ENCODE peak calls at places on chromosomes 3 and 15, in seven cellular contexts. H, O, G, U, L, M and R are unnamed samples.

GRCh38 chr15:95086543-95087252 is 855.3 kb downstream of the MCTP2 start:
- DNase-seq in H (peak; percentile 62), O (no peak), G (no peak), U (no peak), L (no peak), M (no peak), R (no peak)

GRCh38 chr3:127394031-127394430 is 106.2 kb upstream of the PRR20G start:
- DNase-seq in H (no peak), O (no peak), G (no peak), U (no peak), L (no peak), M (no peak), R (no peak)

GRCh38 chr3:53198256-53198977 is 37.4 kb downstream of the PRKCD start:
- DNase-seq in H (no peak), O (no peak), G (no peak), U (no peak), L (no peak), M (no peak), R (no peak)

GRCh38 chr15:62569460-62570404 is 404.6 kb upstream of the C2CD4B start:
- DNase-seq in H (peak; percentile 38), O (no peak), G (no peak), U (peak; percentile 83), L (peak; percentile 92), M (peak; percentile 96), R (no peak)

GRCh38 chr3:193665370-193665989 is 72.5 kb downstream of the OPA1 start:
- DNase-seq in H (peak; percentile 55), O (no peak), G (no peak), U (peak; percentile 36), L (peak; percentile 63), M (no peak), R (peak; percentile 2)

GRCh38 chr3:43473228-43473627 is 148.6 kb downstream of the ANO10 start:
- DNase-seq in H (no peak), O (no peak), G (no peak), U (no peak), L (no peak), M (no peak), R (peak; percentile 94)

GRCh38 chr3:173135059-173135458 is 6.0 kb downstream of the SPATA16 start:
- DNase-seq in H (peak; percentile 8), O (no peak), G (no peak), U (no peak), L (peak; percentile 34), M (no peak), R (no peak)

GRCh38 chr3:4042070-4042469 is 242.8 kb downstream of the LRRN1 start:
- DNase-seq in H (no peak), O (no peak), G (no peak), U (no peak), L (no peak), M (no peak), R (no peak)

GRCh38 chr15:39695793-39696192 is 86.8 kb downstream of the FSIP1 start:
- DNase-seq in H (no peak), O (no peak), G (no peak), U (no peak), L (no peak), M (no peak), R (peak; percentile 6)

GRCh38 chr3:14047027-14047426 is 77.6 kb downstream of the CHCHD4 start:
- DNase-seq in H (no peak), O (no peak), G (no peak), U (no peak), L (no peak), M (no peak), R (no peak)

GRCh38 chr3:128488636-128488994 is 4.4 kb downstream of the GATA2 start:
- DNase-seq in H (no peak), O (peak; percentile 69), G (no peak), U (no peak), L (peak; percentile 42), M (no peak), R (no peak)

GRCh38 chr15:68640791-68641331 is 62.1 kb downstream of the CORO2B start:
- DNase-seq in H (peak; percentile 92), O (peak; percentile 42), G (no peak), U (no peak), L (no peak), M (no peak), R (no peak)

GRCh38 chr3:100896994-100897393 is 96.2 kb downstream of the ABI3BP start:
- DNase-seq in H (no peak), O (no peak), G (no peak), U (no peak), L (no peak), M (no peak), R (no peak)

GRCh38 chr15:39131605-39132004 is 449.3 kb upstream of the THBS1 start:
- DNase-seq in H (peak; percentile 72), O (no peak), G (no peak), U (no peak), L (peak; percentile 86), M (no peak), R (peak; percentile 50)

GRCh38 chr3:38084019-38084968 is 45.3 kb downstream of the DLEC1 start:
- DNase-seq in H (no peak), O (peak; percentile 26), G (no peak), U (peak; percentile 20), L (peak; percentile 62), M (no peak), R (no peak)

GRCh38 chr15:42184313-42184712 is 23.8 kb downstream of the VPS39 start:
- DNase-seq in H (no peak), O (no peak), G (no peak), U (no peak), L (no peak), M (no peak), R (peak; percentile 13)

GRCh38 chr15:31271224-31271635 is 55.4 kb upstream of the KLF13 start:
- DNase-seq in H (no peak), O (no peak), G (no peak), U (no peak), L (no peak), M (no peak), R (no peak)

GRCh38 chr3:13276438-13277129 is 143.5 kb downstream of the NUP210 start:
- DNase-seq in H (no peak), O (no peak), G (no peak), U (no peak), L (no peak), M (peak; percentile 23), R (no peak)

GRCh38 chr15:56996746-56997470 is 78.5 kb downstream of the TCF12 start:
- DNase-seq in H (no peak), O (no peak), G (no peak), U (no peak), L (no peak), M (no peak), R (no peak)

GRCh38 chr15:74626336-74626735 is 10.7 kb downstream of the CLK3 start:
- DNase-seq in H (no peak), O (no peak), G (no peak), U (no peak), L (no peak), M (no peak), R (no peak)

GRCh38 chr3:64675848-64676247 is 12.0 kb downstream of the ADAMTS9 start:
- DNase-seq in H (no peak), O (peak; percentile 53), G (no peak), U (no peak), L (no peak), M (no peak), R (no peak)

GRCh38 chr3:71035886-71036285 is 547.6 kb downstream of the FOXP1 start:
- DNase-seq in H (no peak), O (no peak), G (no peak), U (no peak), L (no peak), M (no peak), R (no peak)

GRCh38 chr3:190697502-190697830 is 165.0 kb downstream of the GMNC start:
- DNase-seq in H (no peak), O (no peak), G (no peak), U (no peak), L (no peak), M (no peak), R (no peak)

GRCh38 chr3:161104561-161105551 is at the start of gene B3GALNT1:
- DNase-seq in H (peak; percentile 37), O (peak; percentile 72), G (peak; percentile 45), U (peak; percentile 16), L (peak; percentile 65), M (peak; percentile 24), R (peak; percentile 48)

GRCh38 chr15:101068961-101069734 is 150.0 kb downstream of the LRRK1 start:
- DNase-seq in H (peak; percentile 61), O (no peak), G (peak; percentile 79), U (no peak), L (no peak), M (no peak), R (peak; percentile 97)

GRCh38 chr3:17847156-17847555 is 104.7 kb upstream of the TBC1D5 start:
- DNase-seq in H (no peak), O (no peak), G (no peak), U (no peak), L (no peak), M (no peak), R (no peak)

GRCh38 chr3:17846466-17846865 is 104.0 kb upstream of the TBC1D5 start:
- DNase-seq in H (peak; percentile 9), O (no peak), G (no peak), U (no peak), L (peak; percentile 45), M (no peak), R (no peak)

DNA sequence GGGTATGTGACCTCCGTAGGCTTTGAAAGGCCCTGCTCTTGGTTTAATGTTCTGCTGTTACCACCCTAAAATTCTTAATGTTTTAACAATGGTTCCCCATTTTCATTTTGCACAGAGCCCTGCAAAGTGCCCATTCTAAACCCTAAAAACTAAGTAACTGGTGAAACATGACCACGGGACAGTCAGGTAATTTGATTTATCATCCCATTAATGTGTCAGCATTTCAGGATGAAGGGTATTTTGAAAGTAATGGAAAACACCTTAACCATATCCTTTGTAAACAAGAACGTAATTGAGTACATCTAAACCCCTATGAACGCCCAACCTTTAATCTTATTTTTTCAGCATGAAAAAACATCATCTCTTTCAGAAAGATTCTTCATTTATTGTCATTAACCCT is 164.9 kb upstream of the IL12A start:
- DNase-seq in H (no peak), O (no peak), G (no peak), U (no peak), L (peak; percentile 32), M (no peak), R (no peak)
- H3K4me3 ChIP-seq in H (no peak overlapping the region), O (no peak overlapping the region), G (no peak overlapping the region), U (no peak overlapping the region), L (no peak overlapping the region), M (no peak overlapping the region), R (no peak overlapping the region)

GRCh38 chr3:114214542-114215341 is 22.6 kb downstream of the ZNF80 start:
- DNase-seq in H (no peak), O (no peak), G (no peak), U (peak; percentile 65), L (no peak), M (no peak), R (no peak)
- H3K4me3 ChIP-seq in H (no peak overlapping the region), O (peak overlapping the region; percentile 62), G (no peak overlapping the region), U (peak overlapping the region; percentile 10), L (no peak overlapping the region), M (no peak overlapping the region), R (no peak overlapping the region)

GRCh38 chr3:49121244-49121671 is 635 bp upstream of the USP19 start:
- DNase-seq in H (no peak), O (no peak), G (no peak), U (no peak), L (no peak), M (no peak), R (no peak)
- H3K4me3 ChIP-seq in H (no peak overlapping the region), O (no peak overlapping the region), G (peak overlapping the region; percentile 61), U (peak overlapping the region; percentile 82), L (peak overlapping the region; percentile 85), M (peak overlapping the region; percentile 83), R (peak overlapping the region; percentile 25)

DNA sequence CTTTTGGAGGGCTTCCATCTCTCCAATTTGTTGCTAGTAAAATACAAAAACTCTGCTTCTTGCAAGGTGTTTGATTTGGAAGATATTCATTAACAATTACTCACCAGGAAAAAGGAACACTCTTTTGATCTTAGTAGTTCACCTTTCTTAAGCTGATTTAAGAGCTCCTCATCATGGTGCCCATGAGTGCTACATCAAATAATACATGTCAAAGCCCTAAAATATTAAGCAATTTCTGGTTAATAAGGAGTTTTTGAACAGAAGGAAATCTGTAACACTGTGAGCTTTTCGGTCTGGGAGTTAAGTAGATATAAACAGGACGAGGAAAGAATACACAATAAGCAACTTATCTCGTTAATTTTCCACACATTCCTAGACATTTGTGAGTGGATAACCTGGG is 83.9 kb upstream of the DCBLD2 start:
- DNase-seq in H (peak; percentile 77), O (no peak), G (no peak), U (no peak), L (peak; percentile 56), M (no peak), R (no peak)
- H3K4me3 ChIP-seq in H (no peak overlapping the region), O (no peak overlapping the region), G (no peak overlapping the region), U (no peak overlapping the region), L (peak overlapping the region; percentile 3), M (no peak overlapping the region), R (no peak overlapping the region)